ENCODE peak calls at places on chromosomes 11 and 22, in six cellular contexts. I, U, Z, M, W and B are unnamed samples.

GRCh38 chr22:23984430-23984829 is 4.5 kb downstream of the GSTT2 start:
- DNase-seq in I (peak; percentile 63), U (peak; percentile 46), Z (no peak), M (no peak), W (peak; percentile 16), B (peak; percentile 52)

GRCh38 chr22:28462041-28462440 is 217.6 kb downstream of the TTC28 start:
- DNase-seq in I (no peak), U (no peak), Z (no peak), M (no peak), W (no peak), B (no peak)

GRCh38 chr22:26797910-26798309 is 140.5 kb downstream of the MIAT start:
- DNase-seq in I (peak; percentile 52), U (no peak), Z (no peak), M (no peak), W (no peak), B (peak; percentile 37)

GRCh38 chr22:26669060-26669481 is 11.7 kb downstream of the MIAT start:
- DNase-seq in I (peak; percentile 84), U (peak; percentile 84), Z (peak; percentile 46), M (no peak), W (peak; percentile 49), B (peak; percentile 80)

GRCh38 chr22:36374603-36375024 is 13.2 kb downstream of the MYH9 start:
- DNase-seq in I (peak; percentile 8), U (peak; percentile 60), Z (no peak), M (peak; percentile 75), W (no peak), B (no peak)

GRCh38 chr11:113562576-113562975 is 87.4 kb upstream of the DRD2 start:
- DNase-seq in I (no peak), U (no peak), Z (no peak), M (no peak), W (no peak), B (no peak)

GRCh38 chr11:117868815-117869642 is 7.4 kb downstream of the FXYD6 start:
- DNase-seq in I (no peak), U (no peak), Z (no peak), M (no peak), W (no peak), B (no peak)

GRCh38 chr11:14021738-14022137 is 59.2 kb downstream of the SPON1 start:
- DNase-seq in I (no peak), U (no peak), Z (no peak), M (no peak), W (no peak), B (no peak)

GRCh38 chr22:35326854-35327562 is 27.3 kb downstream of the TOM1 start:
- DNase-seq in I (no peak), U (no peak), Z (no peak), M (no peak), W (no peak), B (no peak)

GRCh38 chr11:34653851-34654490 is 33.1 kb downstream of the EHF start:
- DNase-seq in I (peak; percentile 56), U (peak; percentile 95), Z (peak; percentile 84), M (peak; percentile 98), W (peak; percentile 98), B (no peak)

GRCh38 chr11:94305146-94305545 is 766 bp downstream of the IZUMO1R start:
- DNase-seq in I (peak; percentile 40), U (no peak), Z (peak; percentile 16), M (no peak), W (peak; percentile 5), B (no peak)

GRCh38 chr11:104161751-104162450 is 2.0 kb downstream of the PDGFD start:
- DNase-seq in I (no peak), U (no peak), Z (no peak), M (no peak), W (no peak), B (no peak)

GRCh38 chr11:64129403-64129802 is 36.5 kb downstream of the MACROD1 start:
- DNase-seq in I (no peak), U (no peak), Z (no peak), M (no peak), W (no peak), B (no peak)

GRCh38 chr11:131867457-131868257 is 497.2 kb downstream of the NTM start:
- DNase-seq in I (peak; percentile 90), U (peak; percentile 84), Z (peak; percentile 78), M (peak; percentile 69), W (peak; percentile 88), B (peak; percentile 70)

GRCh38 chr11:108170191-108170590 is 48.8 kb downstream of the ACAT1 start:
- DNase-seq in I (no peak), U (no peak), Z (no peak), M (no peak), W (no peak), B (no peak)

GRCh38 chr11:116885951-116886629 is 48.7 kb upstream of the APOA1 start:
- DNase-seq in I (no peak), U (peak; percentile 29), Z (no peak), M (peak; percentile 80), W (peak; percentile 83), B (no peak)

GRCh38 chr11:123413636-123414035 is 16.4 kb upstream of the GRAMD1B start:
- DNase-seq in I (no peak), U (peak; percentile 13), Z (peak; percentile 43), M (no peak), W (no peak), B (no peak)

GRCh38 chr11:34345012-34345804 is 12.6 kb downstream of the ABTB2 start:
- DNase-seq in I (no peak), U (peak; percentile 82), Z (peak; percentile 57), M (peak; percentile 96), W (peak; percentile 73), B (no peak)

GRCh38 chr11:133986545-133986944 is 29.8 kb upstream of the IGSF9B start:
- DNase-seq in I (no peak), U (no peak), Z (no peak), M (no peak), W (no peak), B (no peak)

GRCh38 chr11:65412271-65413076 is 10.1 kb upstream of the NEAT1 start:
- DNase-seq in I (no peak), U (no peak), Z (no peak), M (no peak), W (no peak), B (no peak)

GRCh38 chr22:18033204-18033998 is 9.0 kb upstream of the MICAL3 start:
- DNase-seq in I (no peak), U (peak; percentile 34), Z (no peak), M (peak; percentile 51), W (no peak), B (no peak)

GRCh38 chr11:79087238-79087956 is 353.4 kb downstream of the TENM4 start:
- DNase-seq in I (peak; percentile 98), U (peak; percentile 60), Z (peak; percentile 30), M (peak; percentile 89), W (peak; percentile 43), B (peak; percentile 40)

GRCh38 chr22:39900306-39901227 is at the start of gene GRAP2:
- DNase-seq in I (no peak), U (no peak), Z (no peak), M (no peak), W (no peak), B (no peak)

GRCh38 chr22:19222242-19223005 is 43.9 kb upstream of the SLC25A1 start:
- DNase-seq in I (no peak), U (no peak), Z (no peak), M (no peak), W (no peak), B (no peak)
- H3K4me2 ChIP-seq in I (no peak overlapping the region), U (no peak overlapping the region), Z (no peak overlapping the region), M (no peak overlapping the region), W (no peak overlapping the region), B (no peak overlapping the region)

GRCh38 chr11:69915151-69915500 is 95.9 kb upstream of the FGF3 start:
- DNase-seq in I (no peak), U (no peak), Z (no peak), M (peak; percentile 23), W (no peak), B (no peak)
- H3K4me2 ChIP-seq in I (no peak overlapping the region), U (no peak overlapping the region), Z (no peak overlapping the region), M (peak overlapping the region; percentile 79), W (peak overlapping the region; percentile 77), B (peak overlapping the region; percentile 71)

DNA sequence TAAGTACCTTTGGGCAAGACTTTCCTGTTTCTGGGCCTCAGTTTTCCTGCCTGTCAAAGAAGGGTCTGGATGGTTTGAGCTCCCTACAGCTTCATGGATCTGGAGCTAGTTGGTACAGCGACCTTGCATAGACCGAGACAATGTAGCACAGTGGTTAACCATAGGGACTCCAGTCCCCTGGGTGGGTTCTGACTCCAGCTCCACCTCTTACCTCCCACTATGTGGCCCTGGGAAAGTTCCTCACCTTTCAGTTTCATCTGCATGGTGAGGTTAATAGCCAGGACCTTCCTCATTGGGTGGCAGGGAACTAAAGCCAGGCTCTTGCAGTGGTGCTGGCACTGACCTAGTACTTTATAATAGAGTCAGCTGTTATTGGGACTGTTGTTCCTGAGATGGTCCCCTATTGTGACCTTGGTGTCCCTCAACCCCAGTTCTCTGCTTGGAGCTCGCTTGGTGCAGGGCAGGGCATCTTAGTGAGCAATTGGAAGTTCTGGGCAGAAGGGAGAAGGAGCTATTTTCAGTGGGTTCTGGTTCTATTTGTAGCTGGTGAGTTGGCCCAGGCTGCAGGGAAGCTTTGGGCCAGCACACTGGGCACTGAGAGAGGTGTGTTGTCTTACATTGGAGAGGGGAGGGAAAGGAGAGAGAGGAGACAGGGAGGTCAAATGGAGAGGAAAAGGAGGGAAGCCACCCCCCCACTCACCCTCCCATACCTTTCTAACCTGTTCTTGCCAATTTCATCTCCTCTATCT is 10.7 kb upstream of the MTMR3 start:
- DNase-seq in I (peak; percentile 41), U (no peak), Z (no peak), M (no peak), W (no peak), B (no peak)
- H3K4me2 ChIP-seq in I (no peak overlapping the region), U (no peak overlapping the region), Z (peak overlapping the region; percentile 47), M (no peak overlapping the region), W (no peak overlapping the region), B (no peak overlapping the region)

GRCh38 chr22:38750638-38751037 is 5.2 kb downstream of the SUN2 start:
- DNase-seq in I (no peak), U (no peak), Z (no peak), M (no peak), W (no peak), B (no peak)
- H3K4me2 ChIP-seq in I (no peak overlapping the region), U (no peak overlapping the region), Z (no peak overlapping the region), M (no peak overlapping the region), W (no peak overlapping the region), B (no peak overlapping the region)

DNA sequence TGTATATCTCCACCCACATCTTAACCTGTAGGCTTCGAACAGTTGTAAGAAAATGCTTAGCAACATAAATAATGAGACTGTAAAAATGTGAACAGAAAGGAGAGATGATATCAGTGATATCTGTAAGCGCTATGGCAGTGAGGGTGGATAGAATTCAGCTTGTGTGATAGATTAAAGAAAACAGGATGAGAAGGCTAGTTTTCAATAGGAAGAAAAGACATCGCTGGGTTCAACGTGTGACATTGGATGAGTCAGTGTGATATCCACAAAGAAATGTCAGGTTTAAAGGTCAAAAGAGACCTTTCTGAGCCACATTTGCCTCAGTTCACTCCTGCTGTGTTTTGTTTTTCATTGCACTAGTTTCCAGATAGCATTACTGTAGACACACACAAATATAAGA is 13.7 kb upstream of the RFPL3 start:
- DNase-seq in I (no peak), U (no peak), Z (no peak), M (no peak), W (no peak), B (no peak)
- H3K4me2 ChIP-seq in I (no peak overlapping the region), U (no peak overlapping the region), Z (no peak overlapping the region), M (no peak overlapping the region), W (no peak overlapping the region), B (no peak overlapping the region)